ENCODE peak calls at places on chromosomes 13 and 19, in seven cellular contexts. M is SW 1271; R is activated CD4-positive, alpha-beta memory T cell treated with anti-CD3 and anti-CD28 coated beads, Interleukin-2, amount 10 ng/mL, durations not matched to agents 7 days and 5 days; E is body of pancreas; N is KBM-7; F is cardiac fibroblast; B is left ventricle myocardium superior. Y is an unnamed sample.

GRCh38 chr13:80086304-80086721 is 254.6 kb downstream of the SPRY2 start:
- DNase-seq in M (no peak), R (no peak), E (no peak), N (no peak), F (no peak), B (no peak), Y (no peak)

GRCh38 chr19:7637374-7638256 is 705 bp downstream of the STXBP2 start:
- DNase-seq in M (no peak), R (peak; percentile 33), E (peak; percentile 63), N (no peak), F (peak; percentile 29), B (peak; percentile 69), Y (no peak)

GRCh38 chr13:33610471-33611015 is 207.4 kb upstream of the RFC3 start:
- DNase-seq in M (no peak), R (peak; percentile 78), E (no peak), N (peak; percentile 73), F (peak; percentile 44), B (peak; percentile 84), Y (no peak)

GRCh38 chr19:45350477-45351058 is 10.0 kb downstream of the KLC3 start:
- DNase-seq in M (no peak), R (no peak), E (no peak), N (no peak), F (no peak), B (no peak), Y (no peak)

GRCh38 chr19:55679343-55680257 is 4.6 kb downstream of the EPN1 start:
- DNase-seq in M (no peak), R (no peak), E (no peak), N (no peak), F (no peak), B (no peak), Y (no peak)

GRCh38 chr19:37594982-37595382 is 306 bp downstream of the ZNF540 start:
- DNase-seq in M (peak; percentile 42), R (peak; percentile 61), E (peak; percentile 64), N (no peak), F (peak; percentile 65), B (peak; percentile 76), Y (peak; percentile 35)

GRCh38 chr19:19595171-19595701 is 23.3 kb downstream of the PBX4 start:
- DNase-seq in M (no peak), R (no peak), E (no peak), N (no peak), F (peak; percentile 34), B (no peak), Y (no peak)

GRCh38 chr19:53785196-53785889 is 38.8 kb downstream of the NLRP12 start:
- DNase-seq in M (no peak), R (no peak), E (no peak), N (no peak), F (no peak), B (no peak), Y (no peak)

GRCh38 chr13:51882570-51883225 is 20.9 kb downstream of the CCDC70 start:
- DNase-seq in M (no peak), R (no peak), E (no peak), N (no peak), F (no peak), B (no peak), Y (no peak)

GRCh38 chr19:1992759-1993260 is 22.7 kb downstream of the BTBD2 start:
- DNase-seq in M (no peak), R (no peak), E (no peak), N (no peak), F (no peak), B (no peak), Y (no peak)

GRCh38 chr13:50511877-50512332 is 331.6 kb downstream of the DLEU7 start:
- DNase-seq in M (no peak), R (no peak), E (no peak), N (peak; percentile 97), F (no peak), B (no peak), Y (no peak)

GRCh38 chr13:23921451-23921888 is 24.2 kb upstream of the C1QTNF9B start:
- DNase-seq in M (peak; percentile 35), R (no peak), E (no peak), N (peak; percentile 47), F (peak; percentile 69), B (no peak), Y (no peak)

GRCh38 chr19:9865732-9866627 is 30.9 kb downstream of the PIN1 start:
- DNase-seq in M (no peak), R (peak; percentile 65), E (no peak), N (no peak), F (no peak), B (no peak), Y (no peak)

GRCh38 chr19:2207991-2208860 is 27.9 kb downstream of the PLEKHJ1 start:
- DNase-seq in M (peak; percentile 24), R (peak; percentile 47), E (peak; percentile 30), N (no peak), F (peak; percentile 71), B (peak; percentile 84), Y (peak; percentile 74)

GRCh38 chr13:31042501-31043165 is 110.2 kb downstream of the TEX26 start:
- DNase-seq in M (no peak), R (no peak), E (no peak), N (no peak), F (no peak), B (no peak), Y (no peak)

GRCh38 chr13:97068146-97068545 is 73.9 kb upstream of the OXGR1 start:
- DNase-seq in M (no peak), R (no peak), E (no peak), N (no peak), F (no peak), B (no peak), Y (no peak)

GRCh38 chr19:48819366-48819816 is 8.6 kb upstream of the BCAT2 start:
- DNase-seq in M (peak; percentile 52), R (no peak), E (peak; percentile 98), N (no peak), F (peak; percentile 99), B (peak; percentile 91), Y (no peak)

GRCh38 chr19:38707512-38708114 is 36.7 kb downstream of the CAPN12 start:
- DNase-seq in M (no peak), R (no peak), E (peak; percentile 84), N (no peak), F (peak; percentile 65), B (peak; percentile 75), Y (no peak)

GRCh38 chr19:45676851-45677263 is 8.8 kb downstream of the GIPR start:
- DNase-seq in M (no peak), R (peak; percentile 45), E (peak; percentile 64), N (no peak), F (no peak), B (no peak), Y (peak; percentile 64)

GRCh38 chr19:43738780-43739211 is 16.0 kb downstream of the SMG9 start:
- DNase-seq in M (no peak), R (no peak), E (no peak), N (no peak), F (peak; percentile 17), B (no peak), Y (no peak)

GRCh38 chr13:28705734-28706133 is 13.0 kb downstream of the SLC46A3 start:
- DNase-seq in M (no peak), R (no peak), E (no peak), N (no peak), F (peak; percentile 46), B (no peak), Y (no peak)

GRCh38 chr13:110213461-110214074 is 93.4 kb downstream of the COL4A1 start:
- DNase-seq in M (no peak), R (no peak), E (no peak), N (no peak), F (no peak), B (no peak), Y (no peak)

GRCh38 chr19:33840382-33840781 is 43.7 kb downstream of the KCTD15 start:
- DNase-seq in M (no peak), R (no peak), E (no peak), N (no peak), F (no peak), B (no peak), Y (no peak)

GRCh38 chr19:6233051-6233826 is 46.5 kb downstream of the MLLT1 start:
- DNase-seq in M (no peak), R (no peak), E (peak; percentile 80), N (no peak), F (peak; percentile 79), B (peak; percentile 85), Y (no peak)

GRCh38 chr13:80931118-80931517 is 590.2 kb upstream of the SPRY2 start:
- DNase-seq in M (no peak), R (no peak), E (no peak), N (no peak), F (no peak), B (no peak), Y (no peak)

GRCh38 chr19:55358943-55359908 is 3.8 kb downstream of the GARIN5B start:
- DNase-seq in M (no peak), R (no peak), E (peak; percentile 54), N (no peak), F (no peak), B (no peak), Y (no peak)

Y was measured in B cell.